ENCODE peak calls at places on chromosomes 3 and 15, in nine cellular contexts. One of them, this sample, is unnamed.

GRCh38 chr3:23316924-23317323 is 113.8 kb downstream of the UBE2E2 start:
- DNase-seq in GM20000: no peak
- DNase-seq in EL: no peak
- DNase-seq in NT2/D1: no peak
- DNase-seq in NCI-H1105: no peak
- DNase-seq in gastrocnemius medialis: no peak
- DNase-seq in germinal center: no peak
- DNase-seq in iPS-NIHi11: no peak
- DNase-seq in posterior cingulate gyrus: peak
- DNase-seq in this sample: no peak

GRCh38 chr15:51621917-51622268 is 678 bp downstream of the DMXL2 start:
- DNase-seq in gastrocnemius medialis: no peak
- DNase-seq in germinal center: peak
- DNase-seq in GM20000: peak
- DNase-seq in iPS-NIHi11: peak
- DNase-seq in EL: peak
- DNase-seq in posterior cingulate gyrus: peak
- DNase-seq in NT2/D1: peak
- DNase-seq in NCI-H1105: no peak
- DNase-seq in this sample: no peak

GRCh38 chr3:170522171-170522570 is 63.7 kb downstream of the SLC7A14 start:
- DNase-seq in iPS-NIHi11: no peak
- DNase-seq in NT2/D1: no peak
- DNase-seq in GM20000: no peak
- DNase-seq in posterior cingulate gyrus: no peak
- DNase-seq in germinal center: no peak
- DNase-seq in gastrocnemius medialis: no peak
- DNase-seq in NCI-H1105: no peak
- DNase-seq in EL: no peak
- DNase-seq in this sample: no peak

GRCh38 chr3:174498638-174499037 is 360.5 kb upstream of the NAALADL2 start:
- DNase-seq in EL: peak
- DNase-seq in GM20000: no peak
- DNase-seq in NCI-H1105: no peak
- DNase-seq in iPS-NIHi11: no peak
- DNase-seq in posterior cingulate gyrus: no peak
- DNase-seq in NT2/D1: no peak
- DNase-seq in gastrocnemius medialis: no peak
- DNase-seq in germinal center: no peak
- DNase-seq in this sample: no peak

GRCh38 chr3:52784931-52785590 is 7.7 kb downstream of the ITIH1 start:
- DNase-seq in NT2/D1: no peak
- DNase-seq in NCI-H1105: no peak
- DNase-seq in germinal center: no peak
- DNase-seq in GM20000: no peak
- DNase-seq in posterior cingulate gyrus: no peak
- DNase-seq in iPS-NIHi11: no peak
- DNase-seq in EL: no peak
- DNase-seq in gastrocnemius medialis: peak
- DNase-seq in this sample: no peak

GRCh38 chr15:90571063-90571541 is 41.4 kb downstream of the CRTC3 start:
- DNase-seq in NCI-H1105: no peak
- DNase-seq in EL: peak
- DNase-seq in NT2/D1: no peak
- DNase-seq in posterior cingulate gyrus: peak
- DNase-seq in GM20000: no peak
- DNase-seq in germinal center: no peak
- DNase-seq in iPS-NIHi11: no peak
- DNase-seq in gastrocnemius medialis: peak
- DNase-seq in this sample: no peak

GRCh38 chr3:70970136-70970535 is 613.4 kb downstream of the FOXP1 start:
- DNase-seq in NT2/D1: no peak
- DNase-seq in posterior cingulate gyrus: no peak
- DNase-seq in NCI-H1105: no peak
- DNase-seq in EL: no peak
- DNase-seq in iPS-NIHi11: no peak
- DNase-seq in GM20000: no peak
- DNase-seq in gastrocnemius medialis: no peak
- DNase-seq in germinal center: no peak
- DNase-seq in this sample: no peak

GRCh38 chr3:53223025-53223424 is 32.8 kb downstream of the TKT start:
- DNase-seq in GM20000: no peak
- DNase-seq in iPS-NIHi11: no peak
- DNase-seq in germinal center: no peak
- DNase-seq in NCI-H1105: no peak
- DNase-seq in NT2/D1: no peak
- DNase-seq in posterior cingulate gyrus: peak
- DNase-seq in EL: no peak
- DNase-seq in gastrocnemius medialis: no peak
- DNase-seq in this sample: no peak

GRCh38 chr15:62816342-62817059 is 226.0 kb upstream of the TPM1 start:
- DNase-seq in gastrocnemius medialis: no peak
- DNase-seq in NCI-H1105: no peak
- DNase-seq in EL: no peak
- DNase-seq in iPS-NIHi11: no peak
- DNase-seq in NT2/D1: no peak
- DNase-seq in posterior cingulate gyrus: no peak
- DNase-seq in germinal center: no peak
- DNase-seq in GM20000: no peak
- DNase-seq in this sample: no peak

GRCh38 chr3:24195504-24196230 is 250.6 kb downstream of the NR1D2 start:
- DNase-seq in posterior cingulate gyrus: no peak
- DNase-seq in gastrocnemius medialis: peak
- DNase-seq in EL: no peak
- DNase-seq in NT2/D1: no peak
- DNase-seq in NCI-H1105: no peak
- DNase-seq in iPS-NIHi11: no peak
- DNase-seq in germinal center: no peak
- DNase-seq in GM20000: no peak
- DNase-seq in this sample: no peak

GRCh38 chr3:149393355-149394165 is 16.1 kb upstream of the TM4SF1 start:
- DNase-seq in gastrocnemius medialis: peak
- DNase-seq in iPS-NIHi11: peak
- DNase-seq in posterior cingulate gyrus: peak
- DNase-seq in GM20000: peak
- DNase-seq in EL: peak
- DNase-seq in NT2/D1: peak
- DNase-seq in germinal center: peak
- DNase-seq in NCI-H1105: peak
- DNase-seq in this sample: peak

GRCh38 chr3:146164071-146164470 is 3.1 kb upstream of the PLOD2 start:
- DNase-seq in NCI-H1105: no peak
- DNase-seq in NT2/D1: no peak
- DNase-seq in germinal center: no peak
- DNase-seq in gastrocnemius medialis: no peak
- DNase-seq in iPS-NIHi11: no peak
- DNase-seq in EL: peak
- DNase-seq in GM20000: no peak
- DNase-seq in posterior cingulate gyrus: no peak
- DNase-seq in this sample: no peak

GRCh38 chr15:101387591-101387990 is 92.5 kb upstream of the SNRPA1 start:
- DNase-seq in EL: no peak
- DNase-seq in iPS-NIHi11: no peak
- DNase-seq in GM20000: no peak
- DNase-seq in NT2/D1: no peak
- DNase-seq in NCI-H1105: no peak
- DNase-seq in posterior cingulate gyrus: peak
- DNase-seq in germinal center: no peak
- DNase-seq in gastrocnemius medialis: no peak
- DNase-seq in this sample: no peak

GRCh38 chr3:128278761-128279593 is 125.7 kb downstream of the EEFSEC start:
- DNase-seq in iPS-NIHi11: peak
- DNase-seq in germinal center: no peak
- DNase-seq in gastrocnemius medialis: no peak
- DNase-seq in posterior cingulate gyrus: peak
- DNase-seq in EL: peak
- DNase-seq in GM20000: no peak
- DNase-seq in NT2/D1: no peak
- DNase-seq in NCI-H1105: no peak
- DNase-seq in this sample: no peak

GRCh38 chr3:94221829-94222228 is 159.0 kb downstream of the NSUN3 start:
- DNase-seq in NCI-H1105: no peak
- DNase-seq in iPS-NIHi11: no peak
- DNase-seq in posterior cingulate gyrus: no peak
- DNase-seq in GM20000: no peak
- DNase-seq in germinal center: no peak
- DNase-seq in gastrocnemius medialis: no peak
- DNase-seq in EL: no peak
- DNase-seq in NT2/D1: no peak
- DNase-seq in this sample: no peak

GRCh38 chr15:90845201-90845949 is 23.0 kb upstream of the FURIN start:
- DNase-seq in posterior cingulate gyrus: no peak
- DNase-seq in iPS-NIHi11: no peak
- DNase-seq in EL: peak
- DNase-seq in NT2/D1: no peak
- DNase-seq in NCI-H1105: no peak
- DNase-seq in germinal center: no peak
- DNase-seq in GM20000: peak
- DNase-seq in gastrocnemius medialis: peak
- DNase-seq in this sample: peak

GRCh38 chr15:99143655-99144610 is 39.1 kb downstream of the SYNM start:
- DNase-seq in GM20000: no peak
- DNase-seq in gastrocnemius medialis: peak
- DNase-seq in posterior cingulate gyrus: no peak
- DNase-seq in iPS-NIHi11: no peak
- DNase-seq in EL: no peak
- DNase-seq in germinal center: no peak
- DNase-seq in NT2/D1: no peak
- DNase-seq in NCI-H1105: no peak
- DNase-seq in this sample: no peak

GRCh38 chr3:25582242-25582641 is 82.5 kb downstream of the TOP2B start:
- DNase-seq in NT2/D1: no peak
- DNase-seq in iPS-NIHi11: no peak
- DNase-seq in posterior cingulate gyrus: no peak
- DNase-seq in EL: peak
- DNase-seq in germinal center: no peak
- DNase-seq in gastrocnemius medialis: peak
- DNase-seq in NCI-H1105: no peak
- DNase-seq in GM20000: no peak
- DNase-seq in this sample: no peak

GRCh38 chr15:56948000-56948765 is 29.7 kb downstream of the TCF12 start:
- DNase-seq in EL: no peak
- DNase-seq in germinal center: no peak
- DNase-seq in iPS-NIHi11: no peak
- DNase-seq in NCI-H1105: no peak
- DNase-seq in GM20000: no peak
- DNase-seq in gastrocnemius medialis: no peak
- DNase-seq in posterior cingulate gyrus: no peak
- DNase-seq in NT2/D1: no peak
- DNase-seq in this sample: no peak

GRCh38 chr3:131140891-131141290 is 114.2 kb downstream of the NEK11 start:
- DNase-seq in EL: no peak
- DNase-seq in gastrocnemius medialis: no peak
- DNase-seq in iPS-NIHi11: no peak
- DNase-seq in germinal center: no peak
- DNase-seq in GM20000: no peak
- DNase-seq in posterior cingulate gyrus: no peak
- DNase-seq in NT2/D1: no peak
- DNase-seq in NCI-H1105: no peak
- DNase-seq in this sample: no peak

GRCh38 chr3:13582366-13583250 is 33.7 kb downstream of the FBLN2 start:
- DNase-seq in EL: no peak
- DNase-seq in NT2/D1: no peak
- DNase-seq in posterior cingulate gyrus: peak
- DNase-seq in iPS-NIHi11: no peak
- DNase-seq in gastrocnemius medialis: no peak
- DNase-seq in germinal center: no peak
- DNase-seq in GM20000: no peak
- DNase-seq in NCI-H1105: no peak
- DNase-seq in this sample: no peak

GRCh38 chr3:174197416-174197815 is 661.7 kb upstream of the NAALADL2 start:
- DNase-seq in gastrocnemius medialis: no peak
- DNase-seq in NCI-H1105: no peak
- DNase-seq in germinal center: no peak
- DNase-seq in iPS-NIHi11: no peak
- DNase-seq in NT2/D1: no peak
- DNase-seq in posterior cingulate gyrus: no peak
- DNase-seq in EL: no peak
- DNase-seq in GM20000: no peak
- DNase-seq in this sample: no peak

GRCh38 chr3:107384907-107385306 is 7.7 kb downstream of the CCDC54 start:
- DNase-seq in EL: no peak
- DNase-seq in GM20000: no peak
- DNase-seq in iPS-NIHi11: no peak
- DNase-seq in NT2/D1: peak
- DNase-seq in posterior cingulate gyrus: no peak
- DNase-seq in gastrocnemius medialis: no peak
- DNase-seq in NCI-H1105: no peak
- DNase-seq in germinal center: no peak
- DNase-seq in this sample: no peak

GRCh38 chr15:74170845-74171578 is 2.5 kb upstream of the ISLR start:
- DNase-seq in GM20000: no peak
- DNase-seq in gastrocnemius medialis: no peak
- DNase-seq in EL: no peak
- DNase-seq in NT2/D1: no peak
- DNase-seq in NCI-H1105: no peak
- DNase-seq in posterior cingulate gyrus: peak
- DNase-seq in iPS-NIHi11: no peak
- DNase-seq in germinal center: no peak
- DNase-seq in this sample: no peak

GRCh38 chr15:39246523-39246922 is 334.4 kb upstream of the THBS1 start:
- DNase-seq in NCI-H1105: no peak
- DNase-seq in NT2/D1: no peak
- DNase-seq in germinal center: no peak
- DNase-seq in posterior cingulate gyrus: no peak
- DNase-seq in gastrocnemius medialis: no peak
- DNase-seq in GM20000: no peak
- DNase-seq in EL: no peak
- DNase-seq in iPS-NIHi11: no peak
- DNase-seq in this sample: no peak

This sample was measured in GM12878.